ENCODE peak calls at places on chromosomes 6 and 20, in seven cellular contexts. One of them, this sample, is unnamed.

GRCh38 chr6:43922423-43923375 is 152.7 kb downstream of the VEGFA start:
- DNase-seq in heart left ventricle: no peak
- DNase-seq in brain microvascular endothelial cell: no peak
- DNase-seq in left ventricle myocardium inferior: no peak
- DNase-seq in heart right ventricle: no peak
- DNase-seq in fibroblast of lung: no peak
- DNase-seq in cardiac fibroblast: no peak
- DNase-seq in this sample: no peak

GRCh38 chr20:11890331-11891080 is 27.2 kb upstream of the BTBD3 start:
- DNase-seq in left ventricle myocardium inferior: peak; percentile 90
- DNase-seq in brain microvascular endothelial cell: peak; percentile 87
- DNase-seq in fibroblast of lung: peak; percentile 90
- DNase-seq in cardiac fibroblast: peak; percentile 94
- DNase-seq in heart right ventricle: peak; percentile 90
- DNase-seq in heart left ventricle: peak; percentile 92
- DNase-seq in this sample: peak; percentile 92

GRCh38 chr20:32012159-32012682 is 2.0 kb downstream of the CCM2L start:
- DNase-seq in heart left ventricle: no peak
- DNase-seq in brain microvascular endothelial cell: no peak
- DNase-seq in left ventricle myocardium inferior: no peak
- DNase-seq in fibroblast of lung: no peak
- DNase-seq in heart right ventricle: no peak
- DNase-seq in cardiac fibroblast: no peak
- DNase-seq in this sample: no peak

GRCh38 chr6:15754035-15754705 is 91.3 kb upstream of the DTNBP1 start:
- DNase-seq in cardiac fibroblast: peak; percentile 13
- DNase-seq in heart left ventricle: no peak
- DNase-seq in brain microvascular endothelial cell: peak; percentile 36
- DNase-seq in left ventricle myocardium inferior: no peak
- DNase-seq in heart right ventricle: no peak
- DNase-seq in fibroblast of lung: peak; percentile 56
- DNase-seq in this sample: peak; percentile 40

GRCh38 chr6:43668151-43669028 is 19.2 kb downstream of the MRPS18A start:
- DNase-seq in heart right ventricle: peak; percentile 57
- DNase-seq in left ventricle myocardium inferior: peak; percentile 61
- DNase-seq in fibroblast of lung: peak; percentile 48
- DNase-seq in brain microvascular endothelial cell: peak; percentile 14
- DNase-seq in heart left ventricle: peak; percentile 51
- DNase-seq in cardiac fibroblast: peak; percentile 75
- DNase-seq in this sample: peak; percentile 32

GRCh38 chr6:125314019-125314581 is 12.3 kb upstream of the HDDC2 start:
- DNase-seq in fibroblast of lung: peak; percentile 42
- DNase-seq in heart right ventricle: peak; percentile 74
- DNase-seq in heart left ventricle: peak; percentile 68
- DNase-seq in cardiac fibroblast: peak; percentile 75
- DNase-seq in brain microvascular endothelial cell: peak; percentile 67
- DNase-seq in left ventricle myocardium inferior: peak; percentile 56
- DNase-seq in this sample: peak; percentile 68

GRCh38 chr6:22062807-22063408 is 233.9 kb downstream of the PRL start:
- DNase-seq in heart left ventricle: no peak
- DNase-seq in left ventricle myocardium inferior: no peak
- DNase-seq in brain microvascular endothelial cell: no peak
- DNase-seq in heart right ventricle: no peak
- DNase-seq in fibroblast of lung: no peak
- DNase-seq in cardiac fibroblast: no peak
- DNase-seq in this sample: no peak

GRCh38 chr6:152380993-152381898 is 255.9 kb downstream of the SYNE1 start:
- DNase-seq in cardiac fibroblast: peak; percentile 96
- DNase-seq in fibroblast of lung: peak; percentile 98
- DNase-seq in heart left ventricle: peak; percentile 80
- DNase-seq in brain microvascular endothelial cell: peak; percentile 96
- DNase-seq in heart right ventricle: peak; percentile 86
- DNase-seq in left ventricle myocardium inferior: peak; percentile 71
- DNase-seq in this sample: peak; percentile 97

GRCh38 chr6:127422791-127423190 is 36.4 kb downstream of the KIAA0408 start:
- DNase-seq in left ventricle myocardium inferior: no peak
- DNase-seq in heart right ventricle: no peak
- DNase-seq in brain microvascular endothelial cell: no peak
- DNase-seq in heart left ventricle: no peak
- DNase-seq in fibroblast of lung: no peak
- DNase-seq in cardiac fibroblast: no peak
- DNase-seq in this sample: no peak

GRCh38 chr20:19975901-19976300 is 41.3 kb upstream of the NAA20 start:
- DNase-seq in left ventricle myocardium inferior: no peak
- DNase-seq in fibroblast of lung: peak; percentile 45
- DNase-seq in brain microvascular endothelial cell: no peak
- DNase-seq in heart right ventricle: no peak
- DNase-seq in heart left ventricle: no peak
- DNase-seq in cardiac fibroblast: peak; percentile 36
- DNase-seq in this sample: peak; percentile 37

DNA sequence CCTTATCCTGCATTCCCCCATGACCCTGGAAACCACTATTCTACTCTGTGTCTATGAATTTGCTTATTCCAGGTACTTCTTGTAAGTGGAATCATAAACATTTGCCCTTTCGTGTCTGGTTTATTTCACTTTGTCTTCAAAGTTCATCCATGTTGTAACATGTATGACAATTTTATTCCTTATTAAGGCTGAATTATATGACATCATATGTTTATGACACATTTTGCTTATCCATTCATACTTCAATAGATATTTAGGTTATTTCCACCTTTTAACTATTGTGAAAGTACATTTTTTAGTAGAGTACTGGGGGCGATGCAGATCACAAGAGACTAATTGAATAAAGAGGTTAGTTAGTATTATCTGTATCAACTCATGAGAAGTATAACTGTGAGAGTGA is 591.6 kb downstream of the UTRN start:
- DNase-seq in heart left ventricle: no peak
- DNase-seq in fibroblast of lung: no peak
- DNase-seq in cardiac fibroblast: no peak
- DNase-seq in heart right ventricle: no peak
- DNase-seq in brain microvascular endothelial cell: no peak
- DNase-seq in left ventricle myocardium inferior: no peak
- DNase-seq in this sample: no peak
- H3K4me3 ChIP-seq in heart left ventricle: no peak overlapping the region
- H3K4me3 ChIP-seq in fibroblast of lung: no peak overlapping the region
- H3K4me3 ChIP-seq in cardiac fibroblast: no peak overlapping the region
- H3K4me3 ChIP-seq in heart right ventricle: no peak overlapping the region
- H3K4me3 ChIP-seq in brain microvascular endothelial cell: no peak overlapping the region
- H3K4me3 ChIP-seq in left ventricle myocardium inferior: no peak overlapping the region
- H3K4me3 ChIP-seq in this sample: no peak overlapping the region

GRCh38 chr6:17505062-17505476 is 95.0 kb upstream of the FAM8A1 start:
- DNase-seq in heart right ventricle: no peak
- DNase-seq in left ventricle myocardium inferior: no peak
- DNase-seq in heart left ventricle: no peak
- DNase-seq in brain microvascular endothelial cell: peak; percentile 11
- DNase-seq in fibroblast of lung: peak; percentile 16
- DNase-seq in cardiac fibroblast: no peak
- DNase-seq in this sample: peak; percentile 28
- TF ChIP-seq CTCF in heart right ventricle: no peak
- TF ChIP-seq CTCF in left ventricle myocardium inferior: peak; percentile 27
- TF ChIP-seq CTCF in heart left ventricle: no peak
- TF ChIP-seq CTCF in brain microvascular endothelial cell: peak; percentile 16
- TF ChIP-seq CTCF in fibroblast of lung: peak; percentile 14
- TF ChIP-seq CTCF in cardiac fibroblast: peak; percentile 25
- TF ChIP-seq CTCF in this sample: peak; percentile 26

GRCh38 chr20:21713901-21714296 is 8.4 kb downstream of the PAX1 start:
- DNase-seq in brain microvascular endothelial cell: no peak
- DNase-seq in heart right ventricle: no peak
- DNase-seq in fibroblast of lung: no peak
- DNase-seq in cardiac fibroblast: no peak
- DNase-seq in left ventricle myocardium inferior: no peak
- DNase-seq in heart left ventricle: no peak
- DNase-seq in this sample: no peak
- H3K4me3 ChIP-seq in brain microvascular endothelial cell: no peak overlapping the region
- H3K4me3 ChIP-seq in heart right ventricle: no peak overlapping the region
- H3K4me3 ChIP-seq in fibroblast of lung: no peak overlapping the region
- H3K4me3 ChIP-seq in cardiac fibroblast: no peak overlapping the region
- H3K4me3 ChIP-seq in left ventricle myocardium inferior: no peak overlapping the region
- H3K4me3 ChIP-seq in heart left ventricle: no peak overlapping the region
- H3K4me3 ChIP-seq in this sample: no peak overlapping the region

GRCh38 chr20:34439168-34439567 is 76.1 kb downstream of the ITCH start:
- DNase-seq in left ventricle myocardium inferior: no peak
- DNase-seq in fibroblast of lung: no peak
- DNase-seq in heart left ventricle: no peak
- DNase-seq in heart right ventricle: no peak
- DNase-seq in cardiac fibroblast: no peak
- DNase-seq in brain microvascular endothelial cell: no peak
- DNase-seq in this sample: no peak

GRCh38 chr20:34431168-34431567 is 68.1 kb downstream of the ITCH start:
- DNase-seq in fibroblast of lung: no peak
- DNase-seq in heart right ventricle: no peak
- DNase-seq in cardiac fibroblast: no peak
- DNase-seq in brain microvascular endothelial cell: no peak
- DNase-seq in heart left ventricle: no peak
- DNase-seq in left ventricle myocardium inferior: no peak
- DNase-seq in this sample: no peak

GRCh38 chr20:34433391-34433790 is 70.3 kb downstream of the ITCH start:
- DNase-seq in brain microvascular endothelial cell: no peak
- DNase-seq in heart left ventricle: no peak
- DNase-seq in cardiac fibroblast: no peak
- DNase-seq in fibroblast of lung: no peak
- DNase-seq in left ventricle myocardium inferior: no peak
- DNase-seq in heart right ventricle: no peak
- DNase-seq in this sample: no peak

GRCh38 chr20:34437330-34437986 is 74.4 kb downstream of the ITCH start:
- DNase-seq in brain microvascular endothelial cell: peak; percentile 24
- DNase-seq in left ventricle myocardium inferior: no peak
- DNase-seq in cardiac fibroblast: peak; percentile 77
- DNase-seq in heart left ventricle: no peak
- DNase-seq in fibroblast of lung: peak; percentile 76
- DNase-seq in heart right ventricle: no peak
- DNase-seq in this sample: peak; percentile 50

DNA sequence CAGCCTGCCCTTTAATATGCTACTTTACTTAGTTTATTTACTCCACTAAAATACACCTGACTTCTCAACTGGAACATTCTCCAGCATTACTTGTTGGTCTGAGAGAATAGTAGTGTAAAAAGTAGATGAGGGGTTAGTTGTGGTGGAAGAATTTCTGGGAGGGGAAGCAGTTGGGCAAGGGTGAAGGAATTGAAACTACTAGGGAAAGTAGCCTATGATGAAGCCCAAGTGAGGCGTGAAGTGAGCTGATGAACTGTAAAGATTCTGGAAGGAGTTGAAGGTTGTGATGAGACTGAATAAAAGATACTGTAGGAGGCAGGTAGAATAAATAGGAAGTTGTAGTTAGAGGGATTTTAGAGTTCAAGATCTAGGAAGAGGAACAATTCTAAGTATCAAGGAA is 72.5 kb downstream of the ITCH start:
- DNase-seq in heart right ventricle: no peak
- DNase-seq in cardiac fibroblast: no peak
- DNase-seq in heart left ventricle: no peak
- DNase-seq in brain microvascular endothelial cell: no peak
- DNase-seq in left ventricle myocardium inferior: no peak
- DNase-seq in fibroblast of lung: no peak
- DNase-seq in this sample: no peak
- TF ChIP-seq CTCF in heart right ventricle: no peak
- TF ChIP-seq CTCF in cardiac fibroblast: no peak
- TF ChIP-seq CTCF in heart left ventricle: no peak
- TF ChIP-seq CTCF in brain microvascular endothelial cell: no peak
- TF ChIP-seq CTCF in left ventricle myocardium inferior: no peak
- TF ChIP-seq CTCF in fibroblast of lung: no peak
- TF ChIP-seq CTCF in this sample: no peak

DNA sequence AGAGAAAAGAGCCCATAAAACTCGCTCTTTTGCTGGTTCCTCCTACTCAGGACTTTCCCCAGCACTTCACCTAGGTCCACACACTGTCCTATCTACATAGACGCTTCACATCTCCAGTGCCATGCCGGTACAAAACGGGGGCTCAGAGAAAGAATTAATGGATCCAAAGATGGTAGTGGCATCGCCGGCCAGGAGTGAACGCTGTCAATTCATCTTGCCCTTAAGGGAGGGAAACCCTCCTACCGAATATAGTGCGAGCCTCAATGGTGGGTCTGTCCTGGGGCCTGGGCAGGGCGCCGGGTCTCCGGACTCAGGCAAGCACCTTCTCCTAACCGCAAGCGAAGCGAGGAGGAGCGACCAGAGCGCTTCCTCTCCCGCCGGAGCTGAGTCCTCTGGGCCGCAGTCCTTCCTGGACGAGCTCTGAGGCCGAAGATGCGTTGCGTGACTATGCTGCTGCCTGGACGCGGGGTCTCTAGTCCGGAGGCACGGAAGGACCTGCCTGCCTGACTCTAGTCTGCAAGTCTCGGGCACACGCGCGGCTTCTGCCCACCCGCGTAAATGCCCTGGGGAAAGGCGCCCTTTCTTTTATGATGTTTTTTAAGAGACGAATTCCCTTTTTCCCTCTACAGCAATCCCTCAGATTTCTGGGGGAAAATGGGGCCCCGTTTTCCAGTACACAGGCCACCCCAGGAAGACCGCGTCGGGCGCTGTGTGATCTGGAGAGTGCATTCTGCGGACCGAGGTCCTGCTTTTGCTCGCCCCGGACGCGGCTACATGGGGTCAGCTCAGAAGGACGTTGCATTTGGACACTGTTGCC is 100.1 kb upstream of the PRDM1 start:
- DNase-seq in brain microvascular endothelial cell: no peak
- DNase-seq in heart right ventricle: no peak
- DNase-seq in fibroblast of lung: peak; percentile 44
- DNase-seq in cardiac fibroblast: no peak
- DNase-seq in heart left ventricle: no peak
- DNase-seq in left ventricle myocardium inferior: no peak
- DNase-seq in this sample: peak; percentile 12
- H3K4me3 ChIP-seq in brain microvascular endothelial cell: peak overlapping the region; percentile 52
- H3K4me3 ChIP-seq in heart right ventricle: peak overlapping the region; percentile 13
- H3K4me3 ChIP-seq in fibroblast of lung: no peak overlapping the region
- H3K4me3 ChIP-seq in cardiac fibroblast: no peak overlapping the region
- H3K4me3 ChIP-seq in heart left ventricle: peak overlapping the region; percentile 34
- H3K4me3 ChIP-seq in left ventricle myocardium inferior: peak overlapping the region; percentile 49
- H3K4me3 ChIP-seq in this sample: peak overlapping the region; percentile 27

DNA sequence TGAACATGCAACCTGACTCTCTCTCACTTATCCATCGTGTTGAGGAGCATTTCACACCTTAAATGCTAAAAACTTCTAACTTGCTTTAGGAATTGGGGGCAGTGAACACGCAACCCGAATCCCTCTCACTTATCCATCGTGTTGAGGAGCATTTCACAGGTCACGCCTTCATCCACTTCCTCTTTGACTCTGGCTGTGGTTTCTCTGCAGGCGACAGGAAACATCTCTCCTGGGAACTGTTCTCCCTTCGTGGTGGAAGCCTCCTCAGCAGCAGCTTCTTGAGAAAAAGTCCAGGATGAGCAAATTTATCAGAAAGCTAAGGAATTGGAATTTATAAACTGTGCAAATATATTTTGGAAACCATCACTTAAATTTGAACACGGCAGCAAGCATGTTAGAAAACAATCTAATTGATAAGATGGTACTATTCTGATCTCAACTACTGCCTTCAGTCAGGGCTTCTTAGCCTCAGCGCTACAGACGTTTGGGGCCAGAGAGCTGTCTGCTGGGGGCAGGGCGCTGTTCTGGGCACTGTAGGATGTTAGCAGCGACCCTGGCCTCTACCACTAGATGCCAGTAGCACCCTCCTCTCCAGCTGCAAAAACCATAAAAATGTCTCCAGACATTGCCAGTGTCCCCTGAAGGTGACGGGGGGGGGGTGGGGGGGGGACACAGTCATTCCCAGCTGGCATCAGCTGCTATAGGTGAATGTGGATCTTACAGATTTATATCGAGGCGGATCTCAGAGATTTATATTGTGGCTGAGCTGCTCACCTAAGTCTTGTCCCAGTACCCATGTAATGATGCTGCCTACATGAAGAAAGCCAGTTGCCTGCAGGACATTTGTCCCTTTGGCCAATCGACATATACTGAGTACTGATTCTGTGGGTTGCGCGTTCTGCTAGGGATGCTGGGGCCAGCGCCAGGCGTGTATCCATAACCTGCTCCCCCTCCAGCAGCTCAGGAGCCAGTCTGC is 26.2 kb downstream of the CTCFL start:
- DNase-seq in heart right ventricle: no peak
- DNase-seq in brain microvascular endothelial cell: peak; percentile 29
- DNase-seq in cardiac fibroblast: peak; percentile 18
- DNase-seq in left ventricle myocardium inferior: no peak
- DNase-seq in fibroblast of lung: no peak
- DNase-seq in heart left ventricle: no peak
- DNase-seq in this sample: peak; percentile 6
- TF ChIP-seq CTCF in heart right ventricle: no peak
- TF ChIP-seq CTCF in brain microvascular endothelial cell: peak; percentile 67
- TF ChIP-seq CTCF in cardiac fibroblast: peak; percentile 42
- TF ChIP-seq CTCF in left ventricle myocardium inferior: peak; percentile 41
- TF ChIP-seq CTCF in fibroblast of lung: peak; percentile 37
- TF ChIP-seq CTCF in heart left ventricle: no peak
- TF ChIP-seq CTCF in this sample: peak; percentile 39

This sample was measured in astrocyte of the spinal cord.